ENCODE peak calls at places on chromosomes 11 and 22, in six cellular contexts. A is MM.1S, D is astrocyte, Q is kidney, T is HCT116, K is adrenal gland. X is an unnamed sample. For H3K9me3, the result is how much of the 10 kb centered on the place peaks cover.

GRCh38 chr11:99325807-99326206 is 305.1 kb downstream of the CNTN5 start:
- DNase-seq in A (no peak), D (peak), Q (no peak), T (no peak), K (no peak), X (peak)

GRCh38 chr11:42951266-42951665 is 360.5 kb upstream of the API5 start:
- DNase-seq in A (no peak), D (no peak), Q (no peak), T (no peak), K (no peak), X (no peak)

GRCh38 chr22:47201186-47201995 is 438.9 kb downstream of the TBC1D22A start:
- DNase-seq in A (no peak), D (no peak), Q (no peak), T (no peak), K (no peak), X (no peak)

GRCh38 chr11:22669368-22669767 is 3.0 kb downstream of the GAS2 start:
- DNase-seq in A (peak), D (no peak), Q (no peak), T (no peak), K (no peak), X (no peak)

GRCh38 chr11:119540370-119541125 is 117.6 kb upstream of the THY1 start:
- DNase-seq in A (no peak), D (no peak), Q (peak), T (no peak), K (no peak), X (no peak)

GRCh38 chr11:57903011-57903410 is 120.7 kb upstream of the OR9Q1 start:
- DNase-seq in A (no peak), D (no peak), Q (no peak), T (no peak), K (no peak), X (no peak)

GRCh38 chr11:1029686-1030085 is 6.8 kb downstream of the MUC6 start:
- DNase-seq in A (no peak), D (no peak), Q (no peak), T (no peak), K (no peak), X (no peak)

GRCh38 chr11:61141601-61142028 is 19.6 kb downstream of the VPS37C start:
- DNase-seq in A (peak), D (no peak), Q (peak), T (no peak), K (no peak), X (no peak)

GRCh38 chr22:43092085-43092484 is 2.9 kb upstream of the TTLL1 start:
- DNase-seq in A (no peak), D (no peak), Q (no peak), T (no peak), K (no peak), X (no peak)

GRCh38 chr11:68992743-68993255 is 12.0 kb upstream of the MRGPRD start:
- DNase-seq in A (no peak), D (no peak), Q (peak), T (no peak), K (peak), X (no peak)

GRCh38 chr11:94757037-94757681 is 11.0 kb upstream of the AMOTL1 start:
- DNase-seq in A (no peak), D (no peak), Q (no peak), T (no peak), K (no peak), X (no peak)

GRCh38 chr22:34709641-34710040 is 356.3 kb upstream of the ISX start:
- DNase-seq in A (no peak), D (no peak), Q (no peak), T (no peak), K (no peak), X (no peak)

GRCh38 chr11:95154514-95154913 is 64.9 kb downstream of the ENDOD1 start:
- DNase-seq in A (peak), D (no peak), Q (no peak), T (peak), K (peak), X (peak)

GRCh38 chr22:42560781-42561180 is 7.0 kb downstream of the SERHL2 start:
- DNase-seq in A (no peak), D (no peak), Q (no peak), T (no peak), K (no peak), X (no peak)

GRCh38 chr11:19519912-19520641 is 192.6 kb upstream of the NAV2 start:
- DNase-seq in A (no peak), D (no peak), Q (peak), T (no peak), K (no peak), X (no peak)

GRCh38 chr11:64181506-64182411 is 4.2 kb upstream of the STIP1 start:
- DNase-seq in A (peak), D (peak), Q (peak), T (peak), K (peak), X (peak)

GRCh38 chr22:44703269-44703870 is 1.4 kb downstream of the PRR5 start:
- DNase-seq in A (no peak), D (no peak), Q (no peak), T (no peak), K (no peak), X (no peak)

GRCh38 chr11:28659716-28660348 is 551.6 kb downstream of the METTL15 start:
- DNase-seq in A (no peak), D (no peak), Q (no peak), T (no peak), K (no peak), X (no peak)

GRCh38 chr11:117805048-117805447 is 8.0 kb upstream of the DSCAML1 start:
- DNase-seq in A (no peak), D (no peak), Q (no peak), T (no peak), K (no peak), X (no peak)

GRCh38 chr11:123725995-123726655 is 15.3 kb downstream of the ZNF202 start:
- DNase-seq in A (no peak), D (no peak), Q (no peak), T (no peak), K (no peak), X (no peak)

GRCh38 chr22:46846832-46847355 is 84.4 kb downstream of the TBC1D22A start:
- DNase-seq in A (no peak), D (no peak), Q (no peak), T (no peak), K (no peak), X (no peak)

GRCh38 chr22:43325176-43325575 is 18.0 kb downstream of the SCUBE1 start:
- DNase-seq in A (no peak), D (no peak), Q (no peak), T (no peak), K (no peak), X (no peak)

GRCh38 chr22:48340727-48341709 is 1486.7 kb downstream of the BRD1 start:
- DNase-seq in A (peak), D (no peak), Q (peak), T (no peak), K (no peak), X (no peak)

GRCh38 chr22:48340191-48340590 is 1487.5 kb downstream of the BRD1 start:
- DNase-seq in A (no peak), D (no peak), Q (peak), T (no peak), K (no peak), X (no peak)

GRCh38 chr22:48342732-48343131 is 1484.9 kb downstream of the BRD1 start:
- DNase-seq in A (no peak), D (no peak), Q (peak), T (no peak), K (no peak), X (no peak)

GRCh38 chr22:48343461-48343860 is 1484.2 kb downstream of the BRD1 start:
- DNase-seq in A (no peak), D (no peak), Q (no peak), T (no peak), K (no peak), X (no peak)

GRCh38 chr22:48342016-48342415 is 1485.7 kb downstream of the BRD1 start:
- DNase-seq in A (no peak), D (no peak), Q (peak), T (no peak), K (no peak), X (no peak)
- H3K9me3 ChIP-seq in A (under half), D (under half), Q (under half), T (under half), K (under half), X (under half)

DNA sequence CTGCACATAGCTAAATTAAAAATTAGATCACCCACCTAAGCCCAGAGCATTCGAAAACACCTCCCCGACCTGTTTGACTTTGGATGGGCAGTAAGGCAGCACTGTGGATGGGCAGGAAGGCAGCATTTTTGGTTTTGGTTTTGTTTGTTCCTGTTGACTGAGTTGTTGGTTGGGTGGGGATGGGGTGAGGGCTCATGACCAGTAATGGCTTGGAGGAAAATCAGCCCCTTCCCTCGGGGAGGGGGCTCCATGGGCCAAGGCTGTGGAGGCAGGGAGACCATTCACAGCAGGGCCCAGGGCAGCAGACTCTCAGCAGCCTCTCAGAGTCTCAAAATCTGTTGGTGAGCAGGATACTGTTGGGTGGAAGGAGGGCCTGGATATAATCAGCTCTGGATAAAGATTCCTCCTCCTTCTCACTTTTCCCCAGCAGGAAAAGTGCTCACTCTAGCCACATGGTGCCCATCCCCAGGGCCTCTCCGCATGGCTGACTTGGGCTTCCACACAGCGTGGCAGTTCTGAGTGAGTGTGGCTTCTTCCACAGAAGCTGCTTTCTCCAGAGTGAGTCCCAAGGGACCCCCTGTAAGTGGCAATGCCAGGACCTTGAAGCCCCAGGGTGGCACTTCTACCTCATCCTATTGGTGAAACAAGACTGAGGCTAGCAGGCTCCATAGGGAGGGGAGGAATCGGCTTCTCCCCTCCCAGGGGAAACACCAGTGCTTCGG is 1491.2 kb downstream of the BRD1 start:
- DNase-seq in A (no peak), D (no peak), Q (peak), T (no peak), K (no peak), X (no peak)
- H3K9me3 ChIP-seq in A (under half), D (under half), Q (under half), T (under half), K (under half), X (under half)

GRCh38 chr11:133491680-133492383 is 40.5 kb downstream of the OPCML start:
- DNase-seq in A (no peak), D (no peak), Q (no peak), T (no peak), K (no peak), X (no peak)
- H3K9me3 ChIP-seq in A (under half), D (under half), Q (under half), T (under half), K (under half), X (under half)

GRCh38 chr11:91459840-91460239 is 764.8 kb upstream of the FAT3 start:
- DNase-seq in A (no peak), D (no peak), Q (no peak), T (no peak), K (no peak), X (no peak)
- H3K9me3 ChIP-seq in A (under half), D (under half), Q (under half), T (under half), K (under half), X (under half)

GRCh38 chr11:100639140-100639539 is 47.9 kb upstream of the ARHGAP42 start:
- DNase-seq in A (no peak), D (peak), Q (no peak), T (no peak), K (no peak), X (no peak)
- H3K9me3 ChIP-seq in A (under half), D (under half), Q (under half), T (under half), K (under half), X (under half)

DNA sequence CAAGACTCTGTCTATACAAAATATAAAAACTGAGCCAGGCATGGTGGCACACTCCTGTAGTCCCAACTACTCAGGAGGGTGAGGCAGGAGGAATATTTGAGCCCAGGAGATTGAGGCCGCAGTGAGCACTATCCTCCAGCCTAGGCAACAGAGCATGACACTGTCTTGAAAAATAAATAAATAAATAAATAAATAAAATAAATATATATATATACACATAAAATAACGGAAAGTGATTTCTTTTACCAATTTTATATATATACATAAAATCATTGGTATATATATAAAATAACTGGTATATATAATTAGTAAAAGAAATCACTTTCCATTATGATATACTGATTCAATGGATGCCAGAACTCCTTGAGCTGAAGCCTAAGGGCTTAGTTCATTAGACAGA is 91.8 kb downstream of the MRTFA start:
- DNase-seq in A (no peak), D (no peak), Q (no peak), T (no peak), K (no peak), X (no peak)
- H3K9me3 ChIP-seq in A (under half), D (under half), Q (under half), T (under half), K (under half), X (under half)

DNA sequence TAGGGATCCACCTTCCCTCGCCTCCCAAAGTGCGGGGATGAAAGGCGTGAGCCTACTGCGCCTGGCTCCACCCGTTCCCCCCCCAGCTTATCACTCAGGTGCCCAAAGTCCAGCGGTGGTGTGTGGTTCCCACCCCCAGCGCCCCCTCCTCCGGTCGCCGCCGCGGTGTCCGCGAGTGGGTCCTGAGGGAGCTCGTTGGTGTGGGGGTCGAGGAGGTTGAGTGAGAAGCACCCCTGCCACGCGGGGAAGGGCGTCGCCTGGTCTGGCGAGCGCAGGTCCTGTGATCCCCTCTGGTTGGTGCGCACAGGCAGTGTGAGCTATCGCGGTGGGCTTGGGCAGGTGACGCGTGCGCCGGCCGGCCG is 3900.6 kb upstream of the OR11H1 start:
- DNase-seq in A (no peak), D (no peak), Q (peak), T (no peak), K (no peak), X (no peak)
- H3K9me3 ChIP-seq in A (under half), D (under half), Q (under half), T (under half), K (under half), X (under half)

GRCh38 chr11:48538991-48539390 is 50.4 kb downstream of the OR4A47 start:
- DNase-seq in A (no peak), D (no peak), Q (no peak), T (no peak), K (no peak), X (no peak)
- H3K9me3 ChIP-seq in A (under half), D (under half), Q (under half), T (under half), K (under half), X (under half)